ENCODE peak calls at places on chromosomes 5 and 9, in eight cellular contexts. S, M, A, Q, K, D, H and I are unnamed samples.

GRCh38 chr5:175686826-175687225 is 29.0 kb downstream of the HRH2 start:
- DNase-seq in D (no peak), K (no peak), Q (no peak), H (no peak), A (no peak), S (no peak), M (no peak), I (no peak)

GRCh38 chr5:40882291-40882690 is 27.0 kb upstream of the C7 start:
- DNase-seq in Q (no peak), K (no peak), M (no peak), A (no peak), S (no peak), D (no peak), H (no peak), I (no peak)

GRCh38 chr9:31023793-31024192 is 1360.7 kb upstream of the ACO1 start:
- DNase-seq in Q (no peak), A (no peak), M (no peak), D (no peak), H (no peak), K (no peak), S (no peak), I (no peak)

GRCh38 chr5:87722286-87722685 is 309.6 kb upstream of the CCNH start:
- DNase-seq in D (no peak), Q (no peak), K (peak), M (no peak), A (no peak), H (no peak), S (no peak), I (no peak)

GRCh38 chr9:69949396-69949795 is 94.3 kb upstream of the MAMDC2 start:
- DNase-seq in D (no peak), K (peak), S (no peak), H (no peak), M (no peak), Q (no peak), A (no peak), I (no peak)

GRCh38 chr5:59745422-59745863 is 148.1 kb downstream of the PDE4D start:
- DNase-seq in D (no peak), K (peak), S (no peak), Q (no peak), A (peak), M (peak), H (no peak), I (no peak)

GRCh38 chr9:19049872-19050636 is 827 bp downstream of the RRAGA start:
- DNase-seq in D (no peak), S (no peak), M (no peak), Q (no peak), K (peak), H (peak), A (peak), I (no peak)

GRCh38 chr5:51471642-51472041 is 88.4 kb downstream of the ISL1 start:
- DNase-seq in A (no peak), D (no peak), M (no peak), Q (no peak), S (no peak), K (no peak), H (no peak), I (no peak)

GRCh38 chr5:42811591-42812392 is at the start of gene SELENOP:
- DNase-seq in Q (no peak), M (peak), H (no peak), D (no peak), K (peak), A (peak), S (peak), I (peak)

GRCh38 chr9:92607773-92608172 is 62.2 kb downstream of the IPPK start:
- DNase-seq in Q (no peak), H (no peak), A (peak), K (no peak), S (no peak), M (no peak), D (no peak), I (no peak)

GRCh38 chr9:3186751-3187150 is 339.1 kb downstream of the RFX3 start:
- DNase-seq in Q (no peak), A (no peak), D (no peak), K (no peak), M (no peak), S (no peak), H (no peak), I (no peak)

GRCh38 chr5:76472338-76473336 is 69.6 kb downstream of the IQGAP2 start:
- DNase-seq in A (peak), D (no peak), H (no peak), M (peak), S (no peak), K (no peak), Q (no peak), I (no peak)

GRCh38 chr9:135524130-135524861 is 3.1 kb downstream of the LCN1 start:
- DNase-seq in D (no peak), S (no peak), H (no peak), A (peak), K (no peak), Q (no peak), M (no peak), I (no peak)

GRCh38 chr9:136323420-136323819 is 3.9 kb upstream of the GPSM1 start:
- DNase-seq in H (no peak), Q (no peak), K (peak), M (no peak), A (no peak), D (no peak), S (no peak), I (no peak)

GRCh38 chr9:94140418-94140780 is 56.1 kb downstream of the PTPDC1 start:
- DNase-seq in H (no peak), S (no peak), A (peak), M (no peak), Q (no peak), D (no peak), K (no peak), I (no peak)